ENCODE peak calls at places on chromosomes 6 and 20, in seven cellular contexts. S, N, U, C, V, K and Q are unnamed samples.

GRCh38 chr6:111087106-111087835 is at the start of gene SLC16A10:
- DNase-seq in N (peak), K (peak), U (peak), S (peak), C (no peak), V (peak), Q (peak)

GRCh38 chr20:37151529-37151928 is 27.6 kb upstream of the RPN2 start:
- DNase-seq in C (no peak), N (no peak), K (no peak), V (no peak), S (no peak), U (no peak), Q (no peak)

GRCh38 chr6:156977527-156978291 is 200.5 kb downstream of the ARID1B start:
- DNase-seq in N (no peak), U (no peak), S (no peak), C (no peak), K (no peak), V (no peak), Q (no peak)

GRCh38 chr6:132365319-132365907 is 35.9 kb downstream of the MOXD1 start:
- DNase-seq in V (no peak), C (no peak), K (no peak), N (no peak), U (no peak), S (peak), Q (no peak)

GRCh38 chr20:52481443-52481842 is 289.9 kb upstream of the ZFP64 start:
- DNase-seq in N (no peak), K (no peak), S (no peak), V (no peak), U (no peak), C (no peak), Q (no peak)

GRCh38 chr20:33516882-33517281 is 27.0 kb downstream of the CBFA2T2 start:
- DNase-seq in S (no peak), K (no peak), N (peak), V (no peak), C (no peak), U (no peak), Q (no peak)

GRCh38 chr6:28758046-28758817 is 165.6 kb downstream of the TRIM27 start:
- DNase-seq in U (no peak), V (no peak), N (peak), K (no peak), C (peak), S (no peak), Q (no peak)

GRCh38 chr6:31940256-31940664 is 5.6 kb upstream of the CFB start:
- DNase-seq in V (no peak), N (no peak), K (no peak), U (no peak), S (no peak), C (no peak), Q (peak)

GRCh38 chr6:90216081-90216977 is 80.3 kb downstream of the BACH2 start:
- DNase-seq in C (no peak), N (peak), S (peak), K (no peak), V (peak), U (no peak), Q (peak)

GRCh38 chr20:62924567-62925419 is 1.5 kb downstream of the DIDO1 start:
- DNase-seq in U (peak), S (peak), C (no peak), K (no peak), V (no peak), N (peak), Q (peak)

GRCh38 chr6:34475167-34476047 is 9.5 kb downstream of the PACSIN1 start:
- DNase-seq in V (no peak), N (no peak), S (no peak), U (no peak), C (no peak), K (no peak), Q (no peak)

GRCh38 chr6:130183271-130184222 is 39.2 kb downstream of the SAMD3 start:
- DNase-seq in K (peak), U (peak), V (peak), C (no peak), S (peak), N (no peak), Q (no peak)

GRCh38 chr6:24307881-24308280 is 50.0 kb downstream of the DCDC2 start:
- DNase-seq in N (no peak), K (no peak), U (no peak), S (no peak), C (no peak), V (no peak), Q (no peak)

GRCh38 chr20:13739726-13740649 is 44.7 kb downstream of the ESF1 start:
- DNase-seq in C (no peak), S (no peak), K (no peak), V (no peak), U (no peak), N (no peak), Q (no peak)